ENCODE peak calls at places on chromosome 2, in ten cellular contexts. One of them, this sample, is unnamed.

GRCh38 chr2:101295895-101296294 is 12.6 kb downstream of the RNF149 start:
- DNase-seq in EH: peak
- DNase-seq in HS-5: no peak
- DNase-seq in ACHN: no peak
- DNase-seq in dorsolateral prefrontal cortex: no peak
- DNase-seq in neural progenitor cell: no peak
- DNase-seq in glomerular endothelial cell: no peak
- DNase-seq in activated T-cell treated with anti-CD3 and anti-CD28 coated beads for 48 hours: no peak
- DNase-seq in mesothelial cell of epicardium: no peak
- DNase-seq in GM12892: no peak
- DNase-seq in this sample: peak

GRCh38 chr2:68716948-68717661 is 17.5 kb upstream of the ARHGAP25 start:
- DNase-seq in neural progenitor cell: no peak
- DNase-seq in glomerular endothelial cell: no peak
- DNase-seq in HS-5: no peak
- DNase-seq in mesothelial cell of epicardium: no peak
- DNase-seq in ACHN: no peak
- DNase-seq in activated T-cell treated with anti-CD3 and anti-CD28 coated beads for 48 hours: no peak
- DNase-seq in EH: no peak
- DNase-seq in dorsolateral prefrontal cortex: no peak
- DNase-seq in GM12892: no peak
- DNase-seq in this sample: no peak

GRCh38 chr2:215430528-215431187 is 5.2 kb downstream of the FN1 start:
- DNase-seq in HS-5: no peak
- DNase-seq in GM12892: no peak
- DNase-seq in activated T-cell treated with anti-CD3 and anti-CD28 coated beads for 48 hours: no peak
- DNase-seq in EH: peak
- DNase-seq in ACHN: peak
- DNase-seq in mesothelial cell of epicardium: no peak
- DNase-seq in glomerular endothelial cell: no peak
- DNase-seq in neural progenitor cell: no peak
- DNase-seq in dorsolateral prefrontal cortex: no peak
- DNase-seq in this sample: peak

GRCh38 chr2:102025016-102025491 is 33.3 kb downstream of the IL1R2 start:
- DNase-seq in HS-5: no peak
- DNase-seq in activated T-cell treated with anti-CD3 and anti-CD28 coated beads for 48 hours: no peak
- DNase-seq in dorsolateral prefrontal cortex: no peak
- DNase-seq in ACHN: peak
- DNase-seq in EH: peak
- DNase-seq in GM12892: no peak
- DNase-seq in mesothelial cell of epicardium: no peak
- DNase-seq in glomerular endothelial cell: no peak
- DNase-seq in neural progenitor cell: no peak
- DNase-seq in this sample: peak

GRCh38 chr2:36579297-36579664 is 18.7 kb downstream of the FEZ2 start:
- DNase-seq in glomerular endothelial cell: no peak
- DNase-seq in ACHN: no peak
- DNase-seq in HS-5: no peak
- DNase-seq in neural progenitor cell: no peak
- DNase-seq in mesothelial cell of epicardium: no peak
- DNase-seq in activated T-cell treated with anti-CD3 and anti-CD28 coated beads for 48 hours: no peak
- DNase-seq in GM12892: no peak
- DNase-seq in EH: no peak
- DNase-seq in dorsolateral prefrontal cortex: no peak
- DNase-seq in this sample: no peak

GRCh38 chr2:96097951-96098823 is 18.2 kb downstream of the ADRA2B start:
- DNase-seq in glomerular endothelial cell: no peak
- DNase-seq in EH: no peak
- DNase-seq in dorsolateral prefrontal cortex: peak
- DNase-seq in activated T-cell treated with anti-CD3 and anti-CD28 coated beads for 48 hours: no peak
- DNase-seq in mesothelial cell of epicardium: peak
- DNase-seq in neural progenitor cell: no peak
- DNase-seq in HS-5: no peak
- DNase-seq in ACHN: no peak
- DNase-seq in GM12892: no peak
- DNase-seq in this sample: no peak

GRCh38 chr2:1799174-1799573 is 54.9 kb upstream of the PXDN start:
- DNase-seq in EH: no peak
- DNase-seq in ACHN: no peak
- DNase-seq in activated T-cell treated with anti-CD3 and anti-CD28 coated beads for 48 hours: no peak
- DNase-seq in HS-5: no peak
- DNase-seq in mesothelial cell of epicardium: no peak
- DNase-seq in neural progenitor cell: no peak
- DNase-seq in dorsolateral prefrontal cortex: no peak
- DNase-seq in glomerular endothelial cell: no peak
- DNase-seq in GM12892: no peak
- DNase-seq in this sample: no peak

GRCh38 chr2:29000481-29000880 is 19.4 kb downstream of the TOGARAM2 start:
- DNase-seq in HS-5: no peak
- DNase-seq in dorsolateral prefrontal cortex: no peak
- DNase-seq in GM12892: peak
- DNase-seq in mesothelial cell of epicardium: no peak
- DNase-seq in ACHN: no peak
- DNase-seq in neural progenitor cell: no peak
- DNase-seq in glomerular endothelial cell: no peak
- DNase-seq in activated T-cell treated with anti-CD3 and anti-CD28 coated beads for 48 hours: no peak
- DNase-seq in EH: no peak
- DNase-seq in this sample: no peak

GRCh38 chr2:62787381-62787780 is 81.9 kb downstream of the EHBP1 start:
- DNase-seq in neural progenitor cell: peak
- DNase-seq in GM12892: no peak
- DNase-seq in mesothelial cell of epicardium: no peak
- DNase-seq in glomerular endothelial cell: peak
- DNase-seq in EH: peak
- DNase-seq in dorsolateral prefrontal cortex: no peak
- DNase-seq in HS-5: no peak
- DNase-seq in ACHN: peak
- DNase-seq in activated T-cell treated with anti-CD3 and anti-CD28 coated beads for 48 hours: no peak
- DNase-seq in this sample: peak

GRCh38 chr2:208189782-208190181 is at the start of gene C2orf80:
- DNase-seq in ACHN: no peak
- DNase-seq in glomerular endothelial cell: no peak
- DNase-seq in dorsolateral prefrontal cortex: peak
- DNase-seq in mesothelial cell of epicardium: no peak
- DNase-seq in EH: no peak
- DNase-seq in neural progenitor cell: peak
- DNase-seq in activated T-cell treated with anti-CD3 and anti-CD28 coated beads for 48 hours: no peak
- DNase-seq in GM12892: no peak
- DNase-seq in HS-5: no peak
- DNase-seq in this sample: no peak

GRCh38 chr2:229586746-229587705 is 127.3 kb downstream of the DNER start:
- DNase-seq in EH: peak
- DNase-seq in GM12892: peak
- DNase-seq in HS-5: peak
- DNase-seq in glomerular endothelial cell: peak
- DNase-seq in ACHN: peak
- DNase-seq in activated T-cell treated with anti-CD3 and anti-CD28 coated beads for 48 hours: peak
- DNase-seq in mesothelial cell of epicardium: peak
- DNase-seq in dorsolateral prefrontal cortex: peak
- DNase-seq in neural progenitor cell: peak
- DNase-seq in this sample: peak

GRCh38 chr2:9291331-9291730 is 84.7 kb downstream of the ASAP2 start:
- DNase-seq in dorsolateral prefrontal cortex: no peak
- DNase-seq in activated T-cell treated with anti-CD3 and anti-CD28 coated beads for 48 hours: no peak
- DNase-seq in glomerular endothelial cell: no peak
- DNase-seq in neural progenitor cell: no peak
- DNase-seq in HS-5: no peak
- DNase-seq in EH: no peak
- DNase-seq in GM12892: no peak
- DNase-seq in mesothelial cell of epicardium: no peak
- DNase-seq in ACHN: no peak
- DNase-seq in this sample: no peak